ENCODE peak calls at places on chromosomes 12 and 14, in five cellular contexts. W is AG08395, P is heart right ventricle, T is activated T-cell treated with anti-CD3 and anti-CD28 coated beads for 1 hour, R is epithelial cell of proximal tubule. Q is an unnamed sample.

GRCh38 chr12:22105542-22105941 is 59.5 kb downstream of the CMAS start:
- DNase-seq in P (no peak), R (no peak), T (no peak), W (no peak), Q (no peak)

GRCh38 chr12:110658882-110659281 is 30.0 kb downstream of the HVCN1 start:
- DNase-seq in W (no peak), R (no peak), T (no peak), P (no peak), Q (no peak)

GRCh38 chr14:55271572-55272414 is 572 bp downstream of the FBXO34 start:
- DNase-seq in T (peak), P (peak), W (peak), R (no peak), Q (peak)

GRCh38 chr14:44657688-44658388 is 150.8 kb upstream of the FSCB start:
- DNase-seq in W (no peak), P (no peak), T (no peak), R (no peak), Q (peak)

GRCh38 chr12:3103806-3104205 is 26.6 kb downstream of the TSPAN9 start:
- DNase-seq in P (no peak), W (no peak), T (no peak), R (no peak), Q (no peak)

GRCh38 chr14:51884086-51884927 is 23.9 kb downstream of the GNG2 start:
- DNase-seq in R (no peak), P (peak), W (peak), T (no peak), Q (no peak)

GRCh38 chr14:31204593-31205534 is 2.7 kb downstream of the HECTD1 start:
- DNase-seq in P (no peak), R (no peak), T (no peak), W (no peak), Q (no peak)

GRCh38 chr12:113424915-113425823 is 3.0 kb downstream of the SDSL start:
- DNase-seq in W (peak), R (no peak), P (peak), T (peak), Q (peak)

GRCh38 chr12:78181544-78182162 is 351.0 kb downstream of the NAV3 start:
- DNase-seq in T (no peak), R (no peak), W (no peak), P (no peak), Q (no peak)

GRCh38 chr12:122427403-122427802 is 4.9 kb upstream of the CLIP1 start:
- DNase-seq in P (no peak), R (no peak), T (no peak), W (no peak), Q (no peak)

GRCh38 chr14:68442828-68443460 is 349.9 kb downstream of the ZFP36L1 start:
- DNase-seq in R (no peak), P (no peak), W (peak), T (no peak), Q (no peak)

GRCh38 chr14:33707751-33708150 is 243.1 kb downstream of the EGLN3 start:
- DNase-seq in P (no peak), R (no peak), W (no peak), T (no peak), Q (no peak)

GRCh38 chr12:121008347-121009098 is 7.8 kb downstream of the C12orf43 start:
- DNase-seq in W (no peak), R (no peak), T (no peak), P (no peak), Q (no peak)

GRCh38 chr14:77296155-77296554 is 24.5 kb downstream of the POMT2 start:
- DNase-seq in P (no peak), T (no peak), W (no peak), R (no peak), Q (no peak)

GRCh38 chr14:103728721-103729120 is 13.1 kb downstream of the ZFYVE21 start:
- DNase-seq in W (no peak), P (no peak), R (no peak), T (no peak), Q (no peak)

GRCh38 chr12:104702565-104703139 is 245.9 kb downstream of the CHST11 start:
- DNase-seq in R (no peak), W (peak), T (no peak), P (peak), Q (no peak)

GRCh38 chr12:101299346-101299745 is 19.4 kb downstream of the UTP20 start:
- DNase-seq in P (no peak), W (no peak), R (no peak), T (no peak), Q (no peak)

GRCh38 chr12:46404733-46405132 is 32.2 kb upstream of the SLC38A2 start:
- DNase-seq in W (no peak), P (no peak), T (no peak), R (no peak), Q (no peak)

GRCh38 chr12:109679716-109680520 is 33.7 kb upstream of the FAM222A start:
- DNase-seq in T (no peak), P (no peak), R (no peak), W (no peak), Q (no peak)

GRCh38 chr12:106754331-106754730 is 20.2 kb upstream of the RIC8B start:
- DNase-seq in P (no peak), R (no peak), T (no peak), W (no peak), Q (no peak)

GRCh38 chr12:2284857-2285256 is 232.1 kb downstream of the CACNA1C start:
- DNase-seq in T (no peak), P (peak), W (peak), R (no peak), Q (peak)

GRCh38 chr12:131628766-131629448 is 82.0 kb upstream of the SFSWAP start:
- DNase-seq in P (no peak), T (no peak), W (no peak), R (no peak), Q (no peak)

GRCh38 chr14:69246331-69246730 is 13.6 kb upstream of the GALNT16 start:
- DNase-seq in P (no peak), W (no peak), R (no peak), T (no peak), Q (no peak)

GRCh38 chr12:131052891-131053290 is 99.2 kb downstream of the ADGRD1 start:
- DNase-seq in W (no peak), R (no peak), P (no peak), T (no peak), Q (no peak)

GRCh38 chr14:52272375-52272774 is 4.9 kb downstream of the PTGDR start:
- DNase-seq in P (no peak), T (no peak), R (no peak), W (peak), Q (no peak)

Q was measured in NCI-H226.